ENCODE peak calls at places on chromosomes 6 and 20, in four cellular contexts. X, F, Q and J are unnamed samples.
A peak's percentile ranks its signal among the peaks of the same experiment; 100 is the strongest.

GRCh38 chr6:35139924-35140524 is 1.1 kb downstream of the TCP11 start:
- DNase-seq in X (peak; percentile 65), Q (no peak), F (peak; percentile 32), J (peak; percentile 70)

GRCh38 chr6:73521351-73522254 is 771 bp upstream of the EEF1A1 start:
- DNase-seq in F (no peak), X (no peak), Q (no peak), J (peak; percentile 83)

GRCh38 chr6:143772662-143773061 is 70.5 kb upstream of the LTV1 start:
- DNase-seq in X (no peak), F (no peak), Q (no peak), J (no peak)

GRCh38 chr6:133743621-133744020 is 145.3 kb upstream of the TCF21 start:
- DNase-seq in F (no peak), X (no peak), Q (no peak), J (no peak)

GRCh38 chr6:150145830-150146229 is 3.0 kb downstream of the PPP1R14C start:
- DNase-seq in F (no peak), X (no peak), Q (no peak), J (no peak)

GRCh38 chr6:160462551-160463109 is 114.5 kb downstream of the SLC22A3 start:
- DNase-seq in F (peak; percentile 69), Q (no peak), X (no peak), J (no peak)

GRCh38 chr20:20843982-20844381 is 131.5 kb upstream of the RALGAPA2 start:
- DNase-seq in X (peak; percentile 12), Q (no peak), F (no peak), J (no peak)

GRCh38 chr6:32192608-32193039 is at the start of gene GPSM3:
- DNase-seq in Q (no peak), X (peak; percentile 73), F (peak; percentile 59), J (no peak)

GRCh38 chr6:154766288-154766687 is 33.1 kb downstream of the SCAF8 start:
- DNase-seq in Q (no peak), X (no peak), F (no peak), J (no peak)

GRCh38 chr6:158869010-158869603 is 49.9 kb upstream of the EZR start:
- DNase-seq in Q (no peak), F (peak; percentile 53), X (peak; percentile 79), J (no peak)

DNA sequence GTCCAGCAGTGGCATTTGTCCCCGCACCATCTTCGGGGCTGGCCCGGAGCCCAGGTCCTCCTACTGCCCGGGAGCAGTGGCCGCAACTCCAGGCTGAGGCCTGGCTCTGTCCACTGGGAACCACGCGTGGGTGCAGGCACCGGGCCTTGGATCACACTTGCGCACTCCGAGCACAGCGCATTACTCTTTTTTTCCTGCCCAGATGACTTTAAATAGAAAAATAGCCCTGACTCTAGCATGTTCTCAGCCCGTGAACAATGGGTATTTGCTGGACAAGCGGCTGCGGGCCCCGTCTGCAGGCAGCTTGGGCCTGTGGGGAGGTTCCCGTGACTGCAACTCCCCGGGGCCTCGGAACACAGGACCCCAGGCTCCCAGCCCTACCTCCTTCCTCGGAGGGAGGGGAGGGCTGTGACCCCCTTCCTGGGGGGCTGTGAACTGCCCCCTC is 162.2 kb downstream of the TBXT start:
- DNase-seq in Q (no peak), F (no peak), X (no peak), J (no peak)
- TF ChIP-seq EP300 in Q (no peak), F (no peak), X (no peak), J (no peak)

DNA sequence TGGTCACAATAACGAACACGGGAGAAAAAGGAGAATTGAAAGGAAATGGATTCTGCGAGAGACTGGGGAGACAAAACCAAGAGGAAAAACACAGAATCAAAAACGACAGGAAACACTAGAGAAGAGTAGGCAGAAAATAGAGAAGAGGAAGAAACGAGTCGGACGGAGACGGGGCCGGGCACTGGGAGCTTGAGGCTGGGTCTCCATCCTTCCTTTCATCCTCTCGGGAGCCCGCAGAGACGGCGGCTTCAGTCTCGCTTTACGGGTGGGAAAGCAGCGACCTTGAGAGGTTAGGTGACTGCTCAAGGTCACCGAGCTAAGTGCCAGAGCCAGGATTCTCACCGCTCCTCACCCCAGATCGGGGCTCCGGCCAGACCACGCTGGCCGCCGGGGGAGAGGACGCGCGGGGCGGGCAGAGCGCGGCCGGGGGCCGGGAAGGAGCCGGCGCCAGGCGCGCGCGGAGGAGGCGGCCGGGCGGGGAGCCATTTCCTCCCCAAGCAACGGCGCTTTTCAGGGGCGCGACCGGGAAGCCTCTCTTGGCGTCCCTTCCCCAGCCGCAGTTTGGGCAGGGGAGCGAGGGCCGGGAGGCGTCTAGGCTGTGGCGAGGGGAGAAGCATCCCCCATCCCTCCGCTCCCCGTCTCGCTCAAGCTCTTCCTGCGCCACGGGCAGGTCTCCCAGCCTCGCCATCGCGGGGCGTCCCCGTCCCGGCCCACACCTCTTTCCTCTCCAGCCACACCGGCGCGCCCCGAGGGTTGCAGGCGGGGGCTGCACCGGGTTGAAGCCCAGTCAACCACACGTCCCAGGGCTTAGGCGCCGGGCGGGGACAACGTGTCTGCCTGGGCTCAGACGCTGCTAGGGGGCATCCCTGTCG is 24.0 kb upstream of the MAP3K7 start:
- DNase-seq in Q (no peak), X (peak; percentile 36), F (no peak), J (peak; percentile 59)
- TF ChIP-seq CHD2 in Q (no peak), X (no peak), F (no peak), J (no peak)

DNA sequence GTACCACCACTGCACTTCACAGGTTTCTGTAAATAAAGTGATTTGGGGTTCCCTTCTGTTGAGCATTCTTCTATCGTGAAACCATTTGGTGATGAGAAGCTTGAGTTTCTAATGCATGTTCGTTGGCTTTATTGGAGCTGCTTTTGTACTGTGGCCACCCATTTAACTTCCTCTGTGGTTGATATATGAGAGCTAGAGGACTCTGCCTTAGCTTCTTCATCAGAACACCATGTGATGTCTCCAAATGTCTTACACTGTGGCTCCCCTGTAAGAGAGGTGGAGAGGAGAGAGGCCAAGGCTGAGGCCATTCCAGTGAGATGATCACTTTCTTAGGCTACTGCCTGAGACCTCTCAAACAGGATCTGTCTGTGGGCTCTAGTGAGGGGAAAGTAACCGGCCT is 114.5 kb downstream of the SLC16A10 start:
- DNase-seq in Q (no peak), F (no peak), X (no peak), J (no peak)
- TF ChIP-seq NRF1 in Q (no peak), F (no peak), X (no peak), J (no peak)

GRCh38 chr20:41897708-41898107 is 279.5 kb upstream of the CHD6 start:
- DNase-seq in Q (no peak), F (no peak), X (no peak), J (no peak)

GRCh38 chr20:41905186-41905585 is 287.0 kb upstream of the CHD6 start:
- DNase-seq in X (no peak), Q (no peak), F (no peak), J (no peak)

GRCh38 chr20:41895633-41896032 is 277.5 kb upstream of the CHD6 start:
- DNase-seq in Q (no peak), F (no peak), X (no peak), J (no peak)

GRCh38 chr20:41903614-41904013 is 285.4 kb upstream of the CHD6 start:
- DNase-seq in F (no peak), X (no peak), Q (no peak), J (no peak)

GRCh38 chr20:41900292-41900691 is 282.1 kb upstream of the CHD6 start:
- DNase-seq in X (no peak), F (no peak), Q (no peak), J (no peak)
- TF ChIP-seq EP300 in X (no peak), F (no peak), Q (no peak), J (no peak)

GRCh38 chr6:125791151-125791819 is 525 bp downstream of the NCOA7 start:
- DNase-seq in Q (no peak), F (no peak), X (peak; percentile 54), J (peak; percentile 64)
- TF ChIP-seq CHD2 in Q (no peak), F (no peak), X (no peak), J (no peak)